ENCODE peak calls at places on chromosomes 7 and 10, in nine cellular contexts. U is activated CD8-positive, alpha-beta memory T cell treated with anti-CD3 and anti-CD28 coated beads, Interleukin-2, amount 10 ng/mL, durations not matched to agents 7 days and 5 days; X is posterior vena cava; E is NCI-H69; T is activated effector memory CD4-positive, alpha-beta T cell treated with anti-CD3 and anti-CD28 coated beads, Interleukin-2, amount 50 U/mL, for 16 hours; F is NCI-H748 treated with DMSO at 0.1 percent for 48 hours; N is fibroblast of the conjunctiva; C is astrocyte of the spinal cord; J is T-helper 17 cell. I is an unnamed sample.

GRCh38 chr7:156308976-156309620 is 331.5 kb upstream of the RNF32 start:
- DNase-seq in U (no peak), X (no peak), E (no peak), T (no peak), F (no peak), N (no peak), C (no peak), J (no peak), I (no peak)

GRCh38 chr7:23062452-23062851 is 43.1 kb upstream of the KLHL7 start:
- DNase-seq in U (no peak), X (no peak), E (no peak), T (no peak), F (no peak), N (no peak), C (no peak), J (no peak), I (no peak)

GRCh38 chr7:40237731-40238130 is 102.9 kb downstream of the SUGCT start:
- DNase-seq in U (no peak), X (no peak), E (no peak), T (no peak), F (no peak), N (no peak), C (no peak), J (no peak), I (no peak)

GRCh38 chr7:87877641-87878040 is 1.3 kb downstream of the DBF4 start:
- DNase-seq in U (no peak), X (no peak), E (peak), T (no peak), F (no peak), N (no peak), C (peak), J (no peak), I (peak)

GRCh38 chr10:110794808-110795207 is 76.9 kb upstream of the PDCD4 start:
- DNase-seq in U (no peak), X (no peak), E (no peak), T (no peak), F (no peak), N (no peak), C (no peak), J (no peak), I (no peak)

GRCh38 chr7:99258501-99258900 is 14.1 kb upstream of the MYH16 start:
- DNase-seq in U (no peak), X (no peak), E (no peak), T (no peak), F (no peak), N (no peak), C (no peak), J (no peak), I (no peak)

GRCh38 chr10:130763491-130763890 is 548.0 kb downstream of the TCERG1L start:
- DNase-seq in U (no peak), X (peak), E (no peak), T (no peak), F (no peak), N (no peak), C (no peak), J (no peak), I (no peak)

GRCh38 chr10:3773465-3774017 is 11.5 kb downstream of the KLF6 start:
- DNase-seq in U (no peak), X (no peak), E (no peak), T (no peak), F (no peak), N (no peak), C (no peak), J (no peak), I (peak)

GRCh38 chr10:73039635-73040034 is 57.0 kb downstream of the P4HA1 start:
- DNase-seq in U (no peak), X (no peak), E (no peak), T (no peak), F (no peak), N (peak), C (peak), J (no peak), I (peak)

GRCh38 chr10:1824928-1825327 is 87.6 kb upstream of the ADARB2 start:
- DNase-seq in U (no peak), X (no peak), E (no peak), T (no peak), F (no peak), N (no peak), C (no peak), J (no peak), I (no peak)

GRCh38 chr7:73429218-73429617 is 4.4 kb upstream of the FZD9 start:
- DNase-seq in U (no peak), X (no peak), E (peak), T (no peak), F (peak), N (no peak), C (peak), J (no peak), I (no peak)

GRCh38 chr7:148191391-148192076 is 399.0 kb upstream of the C7orf33 start:
- DNase-seq in U (no peak), X (no peak), E (peak), T (no peak), F (no peak), N (no peak), C (no peak), J (no peak), I (no peak)

GRCh38 chr10:80290474-80291220 is 1.2 kb upstream of the MAT1A start:
- DNase-seq in U (peak), X (no peak), E (no peak), T (no peak), F (no peak), N (no peak), C (no peak), J (no peak), I (no peak)

GRCh38 chr7:17183630-17184328 is 114.7 kb upstream of the AHR start:
- DNase-seq in U (no peak), X (no peak), E (no peak), T (no peak), F (no peak), N (no peak), C (peak), J (no peak), I (peak)

GRCh38 chr10:97713351-97713827 is at the start of gene MARVELD1:
- DNase-seq in U (no peak), X (peak), E (peak), T (no peak), F (no peak), N (peak), C (peak), J (no peak), I (peak)

GRCh38 chr10:22345301-22346086 is at the start of gene SPAG6:
- DNase-seq in U (peak), X (peak), E (peak), T (peak), F (peak), N (no peak), C (no peak), J (peak), I (peak)

GRCh38 chr10:75115137-75115536 is 3.7 kb downstream of the SAMD8 start:
- DNase-seq in U (no peak), X (no peak), E (no peak), T (no peak), F (no peak), N (no peak), C (no peak), J (no peak), I (peak)

GRCh38 chr10:131896403-131896802 is 4.4 kb upstream of the PPP2R2D start:
- DNase-seq in U (peak), X (no peak), E (no peak), T (peak), F (no peak), N (no peak), C (no peak), J (no peak), I (no peak)

GRCh38 chr7:84328571-84328970 is 134.0 kb upstream of the SEMA3A start:
- DNase-seq in U (no peak), X (no peak), E (no peak), T (no peak), F (no peak), N (no peak), C (no peak), J (no peak), I (no peak)

GRCh38 chr10:43310872-43311271 is 44.0 kb upstream of the RASGEF1A start:
- DNase-seq in U (no peak), X (no peak), E (no peak), T (no peak), F (no peak), N (no peak), C (no peak), J (no peak), I (no peak)

GRCh38 chr7:33774762-33775523 is 130.4 kb upstream of the BMPER start:
- DNase-seq in U (no peak), X (no peak), E (peak), T (no peak), F (no peak), N (peak), C (peak), J (no peak), I (peak)

GRCh38 chr10:30854656-30855055 is 177.0 kb downstream of the ZNF438 start:
- DNase-seq in U (no peak), X (no peak), E (no peak), T (no peak), F (no peak), N (no peak), C (no peak), J (no peak), I (no peak)

GRCh38 chr7:133511242-133511641 is 258.4 kb downstream of the EXOC4 start:
- DNase-seq in U (no peak), X (no peak), E (no peak), T (no peak), F (no peak), N (no peak), C (no peak), J (no peak), I (no peak)

GRCh38 chr7:143238289-143238995 is 16.6 kb downstream of the TAS2R40 start:
- DNase-seq in U (no peak), X (no peak), E (peak), T (no peak), F (no peak), N (no peak), C (no peak), J (no peak), I (no peak)

GRCh38 chr7:18727094-18727870 is 231.7 kb downstream of the HDAC9 start:
- DNase-seq in U (no peak), X (peak), E (no peak), T (no peak), F (no peak), N (no peak), C (no peak), J (no peak), I (no peak)

GRCh38 chr7:23357190-23358093 is 58.3 kb downstream of the MALSU1 start:
- DNase-seq in U (no peak), X (no peak), E (peak), T (no peak), F (peak), N (peak), C (peak), J (no peak), I (peak)

GRCh38 chr10:94546058-94546595 is 539 bp downstream of the HELLS start:
- DNase-seq in U (peak), X (no peak), E (peak), T (no peak), F (peak), N (no peak), C (peak), J (no peak), I (no peak)

GRCh38 chr7:5620459-5620881 is 161.0 kb downstream of the RNF216 start:
- DNase-seq in U (no peak), X (no peak), E (peak), T (no peak), F (no peak), N (no peak), C (no peak), J (no peak), I (no peak)

GRCh38 chr7:19144661-19145428 is at the start of gene FERD3L:
- DNase-seq in U (no peak), X (peak), E (no peak), T (no peak), F (no peak), N (no peak), C (no peak), J (no peak), I (no peak)

GRCh38 chr7:154856737-154857136 is 146.2 kb downstream of the PAXIP1 start:
- DNase-seq in U (no peak), X (no peak), E (no peak), T (no peak), F (no peak), N (no peak), C (no peak), J (no peak), I (no peak)

GRCh38 chr10:84348860-84349259 is 20.5 kb downstream of the CCSER2 start:
- DNase-seq in U (no peak), X (no peak), E (no peak), T (no peak), F (no peak), N (no peak), C (peak), J (no peak), I (peak)

I was measured in mesenchymal stem cell.